ENCODE peak calls at places on chromosomes 11 and 22, in nine cellular contexts. L is astrocyte of the spinal cord, O is AG04450, C is ELR, W is NCI-H345, X is NCI-H2171 treated with DMSO at 0.1 percent for 48 hours, D is EL, P is HFF-Myc, B is kidney. N is an unnamed sample.

GRCh38 chr11:115199501-115199900 is 304.7 kb downstream of the CADM1 start:
- DNase-seq in W (no peak), P (no peak), B (no peak), C (no peak), D (peak), X (no peak), L (peak), O (no peak), N (no peak)

GRCh38 chr11:125433454-125434121 is 62.5 kb downstream of the FEZ1 start:
- DNase-seq in X (peak), P (peak), W (no peak), O (no peak), L (peak), B (no peak), C (peak), D (peak), N (no peak)

GRCh38 chr11:72150882-72151281 is 15.4 kb downstream of the FOLR3 start:
- DNase-seq in B (no peak), P (no peak), C (no peak), O (no peak), X (no peak), L (no peak), W (no peak), D (no peak), N (no peak)

GRCh38 chr11:61814242-61814957 is 2.4 kb downstream of the FADS1 start:
- DNase-seq in C (peak), B (no peak), X (peak), P (no peak), L (no peak), O (no peak), D (peak), W (peak), N (peak)

GRCh38 chr11:113188433-113188834 is 125.9 kb upstream of the TTC12 start:
- DNase-seq in B (no peak), W (no peak), D (no peak), X (no peak), P (no peak), O (no peak), C (no peak), L (no peak), N (no peak)

GRCh38 chr22:28600546-28601143 is 79.0 kb downstream of the TTC28 start:
- DNase-seq in B (no peak), L (peak), P (peak), C (peak), O (peak), D (peak), W (peak), X (peak), N (no peak)

GRCh38 chr22:46067159-46068111 is 82.9 kb upstream of the PPARA start:
- DNase-seq in L (peak), W (peak), C (peak), B (peak), O (no peak), X (no peak), D (peak), P (no peak), N (no peak)

GRCh38 chr22:42190274-42190673 is 59.7 kb upstream of the CYP2D6 start:
- DNase-seq in L (no peak), P (no peak), O (no peak), C (peak), W (no peak), D (peak), X (no peak), B (no peak), N (no peak)

GRCh38 chr11:61577383-61578118 is 3.3 kb downstream of the SYT7 start:
- DNase-seq in L (no peak), X (no peak), D (no peak), B (no peak), C (no peak), W (no peak), P (no peak), O (no peak), N (no peak)

GRCh38 chr11:119892311-119892808 is 163.4 kb upstream of the NECTIN1 start:
- DNase-seq in P (no peak), B (no peak), D (no peak), C (no peak), X (no peak), O (no peak), L (no peak), W (no peak), N (no peak)

GRCh38 chr11:57567210-57567511 is 311 bp downstream of the UBE2L6 start:
- DNase-seq in D (no peak), P (no peak), O (no peak), C (peak), B (no peak), W (no peak), X (no peak), L (peak), N (no peak)

GRCh38 chr22:17120711-17121234 is 387 bp downstream of the TMEM121B start:
- DNase-seq in W (peak), C (peak), X (peak), B (no peak), O (no peak), L (no peak), P (no peak), D (peak), N (no peak)

GRCh38 chr11:27274854-27275395 is 88.1 kb downstream of the CCDC34 start:
- DNase-seq in B (no peak), X (no peak), P (no peak), W (no peak), C (no peak), O (no peak), D (no peak), L (no peak), N (no peak)

GRCh38 chr11:36452987-36453386 is 57.1 kb downstream of the TRAF6 start:
- DNase-seq in X (no peak), O (no peak), W (no peak), D (no peak), B (no peak), C (peak), L (no peak), P (no peak), N (no peak)

GRCh38 chr11:9362393-9362863 is 22.0 kb upstream of the IPO7 start:
- DNase-seq in B (no peak), O (no peak), W (no peak), P (no peak), X (peak), L (peak), D (no peak), C (no peak), N (no peak)

GRCh38 chr22:20110359-20110985 is 5.4 kb upstream of the RANBP1 start:
- DNase-seq in P (no peak), L (no peak), C (no peak), B (peak), O (no peak), D (no peak), W (no peak), X (no peak), N (peak)

GRCh38 chr11:94910281-94910680 is 63.1 kb downstream of the CWC15 start:
- DNase-seq in O (no peak), W (no peak), L (no peak), X (no peak), D (no peak), P (no peak), C (no peak), B (no peak), N (no peak)

GRCh38 chr11:36594316-36594989 is at the start of gene IFTAP:
- DNase-seq in W (peak), L (peak), C (peak), O (peak), D (peak), B (peak), P (peak), X (peak), N (no peak)

GRCh38 chr11:34348919-34349318 is 8.9 kb downstream of the ABTB2 start:
- DNase-seq in C (no peak), W (no peak), P (peak), O (no peak), D (no peak), B (no peak), L (no peak), X (no peak), N (no peak)

GRCh38 chr11:118792642-118793124 is 1.7 kb upstream of the DDX6 start:
- DNase-seq in X (no peak), C (peak), P (peak), L (peak), O (peak), W (no peak), B (no peak), D (peak), N (no peak)

GRCh38 chr11:119793335-119793984 is 64.5 kb upstream of the NECTIN1 start:
- DNase-seq in P (no peak), X (no peak), W (no peak), L (no peak), B (peak), C (no peak), D (no peak), O (no peak), N (peak)

GRCh38 chr11:87398913-87399312 is 361.2 kb downstream of the TMEM135 start:
- DNase-seq in C (no peak), D (no peak), L (no peak), P (no peak), X (no peak), W (no peak), O (no peak), B (no peak), N (no peak)

GRCh38 chr11:62593434-62594044 is 2.2 kb upstream of the TUT1 start:
- DNase-seq in D (peak), L (peak), B (peak), W (peak), C (peak), X (peak), P (no peak), O (peak), N (no peak)

GRCh38 chr11:26928636-26929035 is 65.3 kb upstream of the FIBIN start:
- DNase-seq in L (no peak), C (no peak), P (no peak), B (no peak), W (no peak), O (no peak), D (no peak), X (no peak), N (no peak)

GRCh38 chr11:120344302-120345004 is 8.2 kb downstream of the ARHGEF12 start:
- DNase-seq in B (no peak), P (no peak), W (no peak), L (peak), O (no peak), D (peak), X (no peak), C (peak), N (no peak)

N was measured in chondrocyte.